ENCODE peak calls at places on chromosomes 16 and 17, in four cellular contexts. Q is tibial nerve, J is GM12878, C is IMR-90. U is an unnamed sample. For H3K36me3, the result is how much of the 10 kb centered on the place peaks cover.

GRCh38 chr16:68781784-68782183 is 44.7 kb downstream of the CDH1 start:
- DNase-seq in Q (no peak), J (no peak), C (no peak), U (no peak)

GRCh38 chr16:86357303-86357702 is 153.0 kb upstream of the FOXF1 start:
- DNase-seq in C (no peak), Q (no peak), J (no peak), U (no peak)

GRCh38 chr16:19168173-19169080 is at the start of gene SYT17:
- DNase-seq in C (no peak), Q (no peak), J (no peak), U (peak)

GRCh38 chr16:4371481-4372314 is at the start of gene VASN:
- DNase-seq in J (no peak), Q (peak), C (peak), U (peak)

GRCh38 chr17:82696916-82697807 is 1.3 kb downstream of the RAB40B start:
- DNase-seq in C (no peak), J (no peak), Q (no peak), U (no peak)

GRCh38 chr16:79599256-79599836 is 1.2 kb downstream of the MAF start:
- DNase-seq in J (no peak), Q (no peak), C (no peak), U (peak)

GRCh38 chr17:13642188-13642587 is 40.5 kb upstream of the HS3ST3A1 start:
- DNase-seq in J (no peak), C (no peak), Q (no peak), U (no peak)

GRCh38 chr16:70267516-70267915 is 15.8 kb upstream of the EXOSC6 start:
- DNase-seq in Q (no peak), C (peak), J (no peak), U (peak)

GRCh38 chr17:72349508-72350472 is 229.0 kb downstream of the SOX9 start:
- DNase-seq in C (no peak), Q (no peak), J (no peak), U (no peak)

GRCh38 chr16:87368029-87368765 is 15.4 kb downstream of the FBXO31 start:
- DNase-seq in J (no peak), C (no peak), Q (no peak), U (no peak)

GRCh38 chr17:38613525-38613980 is 7.8 kb upstream of the SRCIN1 start:
- DNase-seq in Q (no peak), C (no peak), J (no peak), U (no peak)

GRCh38 chr17:78557598-78558039 is 19.6 kb downstream of the DNAH17 start:
- DNase-seq in J (no peak), Q (no peak), C (peak), U (no peak)

GRCh38 chr17:67274466-67274865 is 29.5 kb upstream of the HELZ start:
- DNase-seq in C (no peak), J (no peak), Q (no peak), U (no peak)

GRCh38 chr16:11639925-11640899 is 28.0 kb upstream of the SNN start:
- DNase-seq in J (no peak), C (peak), Q (peak), U (no peak)

GRCh38 chr17:28811594-28812135 is 30.9 kb downstream of the FAM222B start:
- DNase-seq in J (no peak), Q (no peak), C (peak), U (no peak)

GRCh38 chr17:8056232-8056975 is 17.5 kb downstream of the ALOX15B start:
- DNase-seq in C (peak), Q (peak), J (peak), U (peak)

GRCh38 chr17:42009170-42009569 is 8.1 kb downstream of the DNAJC7 start:
- DNase-seq in C (no peak), J (no peak), Q (no peak), U (no peak)

GRCh38 chr16:22736791-22737190 is 77.2 kb upstream of the HS3ST2 start:
- DNase-seq in C (no peak), J (no peak), Q (no peak), U (no peak)

GRCh38 chr17:29143894-29144293 is 36.3 kb downstream of the MYO18A start:
- DNase-seq in Q (no peak), J (no peak), C (peak), U (peak)

GRCh38 chr16:68146583-68146982 is 61.4 kb downstream of the NFATC3 start:
- DNase-seq in C (peak), Q (no peak), J (no peak), U (no peak)

GRCh38 chr17:38864636-38865398 is 5.0 kb upstream of the LASP1 start:
- DNase-seq in C (peak), J (no peak), Q (no peak), U (no peak)

GRCh38 chr17:68344701-68345136 is 53.4 kb downstream of the ARSG start:
- DNase-seq in J (no peak), Q (no peak), C (no peak), U (peak)

GRCh38 chr17:4206945-4207344 is 56.8 kb downstream of the ANKFY1 start:
- DNase-seq in C (no peak), J (no peak), Q (no peak), U (no peak)

GRCh38 chr17:42456223-42457106 is 2.2 kb upstream of the ATP6V0A1 start:
- DNase-seq in Q (peak), C (peak), J (peak), U (peak)

GRCh38 chr17:66444001-66444400 is 141.6 kb downstream of the PRKCA start:
- DNase-seq in J (no peak), C (no peak), Q (no peak), U (no peak)

GRCh38 chr16:67822511-67822910 is 15.8 kb downstream of the TSNAXIP1 start:
- DNase-seq in Q (no peak), J (no peak), C (peak), U (no peak)

GRCh38 chr16:11551842-11552241 is 34.9 kb downstream of the LITAF start:
- DNase-seq in C (no peak), J (no peak), Q (no peak), U (no peak)

GRCh38 chr17:55420776-55421178 is 858 bp downstream of the MMD start:
- DNase-seq in Q (peak), J (no peak), C (no peak), U (peak)

GRCh38 chr17:17567631-17568030 is 23.9 kb downstream of the PEMT start:
- DNase-seq in C (peak), J (no peak), Q (peak), U (no peak)

GRCh38 chr17:50076591-50077235 is 18.4 kb upstream of the PDK2 start:
- DNase-seq in C (no peak), Q (no peak), J (no peak), U (peak)

GRCh38 chr16:26454102-26454501 is 612.6 kb upstream of the C16orf82 start:
- DNase-seq in C (no peak), Q (no peak), J (no peak), U (no peak)

GRCh38 chr17:64129765-64130558 is at the start of gene ERN1:
- DNase-seq in J (peak), Q (peak), C (peak), U (peak)

GRCh38 chr17:76562734-76563148 is 22.9 kb downstream of the PRCD start:
- DNase-seq in Q (no peak), C (peak), J (no peak), U (no peak)

GRCh38 chr17:73934696-73935095 is 268.8 kb upstream of the RPL38 start:
- DNase-seq in C (no peak), Q (no peak), J (no peak), U (no peak)

GRCh38 chr17:82096709-82097186 is 1.3 kb downstream of the FASN start:
- DNase-seq in C (no peak), Q (no peak), J (no peak), U (no peak)

GRCh38 chr17:81512560-81512983 is at the start of gene ACTG1:
- DNase-seq in C (peak), J (no peak), Q (peak), U (peak)

GRCh38 chr17:46159686-46160085 is 33.5 kb downstream of the KANSL1 start:
- DNase-seq in C (peak), Q (no peak), J (no peak), U (no peak)

GRCh38 chr17:74430706-74431567 is 951 bp upstream of the GPRC5C start:
- DNase-seq in J (peak), C (peak), Q (peak), U (peak)

GRCh38 chr17:9986754-9987382 is 81.8 kb upstream of the RCVRN start:
- DNase-seq in Q (no peak), C (no peak), J (no peak), U (no peak)

GRCh38 chr17:1231456-1231855 is 38.8 kb upstream of the BHLHA9 start:
- DNase-seq in Q (peak), C (no peak), J (no peak), U (peak)
- H3K4me3 ChIP-seq in Q (no peak), C (no peak), J (no peak), U (no peak)

DNA sequence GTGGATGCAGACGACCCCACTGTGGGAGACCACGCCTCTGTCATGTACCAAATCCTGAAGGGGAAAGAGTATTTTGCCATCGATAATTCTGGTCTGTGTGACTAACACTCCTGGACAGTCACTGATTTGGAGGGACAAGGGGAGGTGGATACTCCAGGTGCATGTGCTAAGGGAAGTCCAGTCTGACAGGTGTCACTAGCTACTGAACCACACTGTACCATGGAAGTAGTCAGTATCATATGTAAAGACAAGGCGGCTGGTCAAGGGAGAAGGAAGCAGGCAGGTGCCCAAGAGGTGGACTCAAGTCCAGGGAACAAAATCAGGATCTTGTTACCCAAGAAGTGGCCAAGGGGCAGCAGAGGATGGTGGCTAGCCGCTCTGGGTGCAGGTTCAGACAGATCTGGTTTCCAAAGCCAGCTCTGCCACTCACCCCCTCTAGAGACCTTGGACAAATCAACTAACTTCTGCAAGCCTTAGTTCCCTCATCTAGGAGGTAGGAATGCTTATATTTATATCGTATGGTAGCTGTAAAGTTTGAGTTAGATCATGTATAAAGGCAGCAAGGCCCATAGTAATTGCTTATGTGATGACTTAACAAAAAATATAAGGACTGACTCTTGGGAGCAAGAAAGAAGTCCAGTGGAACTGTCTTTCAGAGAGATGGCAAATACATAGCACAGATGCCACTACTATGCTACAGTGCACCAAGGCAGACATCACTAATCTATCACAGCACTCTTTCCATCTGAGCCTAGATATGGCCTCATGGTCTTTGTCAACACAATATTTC is 22.1 kb downstream of the CDH5 start:
- DNase-seq in J (no peak), C (no peak), Q (no peak), U (no peak)
- TF ChIP-seq POLR2A in J (no peak), C (no peak), Q (no peak), U (no peak)

GRCh38 chr16:74477226-74477625 is 55.9 kb upstream of the CLEC18B start:
- DNase-seq in C (no peak), J (no peak), Q (no peak), U (no peak)

GRCh38 chr16:74485916-74486315 is 64.6 kb upstream of the CLEC18B start:
- DNase-seq in Q (no peak), J (no peak), C (no peak), U (no peak)

GRCh38 chr16:74480150-74481029 is 59.1 kb upstream of the CLEC18B start:
- DNase-seq in J (no peak), Q (peak), C (no peak), U (peak)
- H3K36me3 ChIP-seq in J (under half), Q (half or more), C (under half), U (under half)

DNA sequence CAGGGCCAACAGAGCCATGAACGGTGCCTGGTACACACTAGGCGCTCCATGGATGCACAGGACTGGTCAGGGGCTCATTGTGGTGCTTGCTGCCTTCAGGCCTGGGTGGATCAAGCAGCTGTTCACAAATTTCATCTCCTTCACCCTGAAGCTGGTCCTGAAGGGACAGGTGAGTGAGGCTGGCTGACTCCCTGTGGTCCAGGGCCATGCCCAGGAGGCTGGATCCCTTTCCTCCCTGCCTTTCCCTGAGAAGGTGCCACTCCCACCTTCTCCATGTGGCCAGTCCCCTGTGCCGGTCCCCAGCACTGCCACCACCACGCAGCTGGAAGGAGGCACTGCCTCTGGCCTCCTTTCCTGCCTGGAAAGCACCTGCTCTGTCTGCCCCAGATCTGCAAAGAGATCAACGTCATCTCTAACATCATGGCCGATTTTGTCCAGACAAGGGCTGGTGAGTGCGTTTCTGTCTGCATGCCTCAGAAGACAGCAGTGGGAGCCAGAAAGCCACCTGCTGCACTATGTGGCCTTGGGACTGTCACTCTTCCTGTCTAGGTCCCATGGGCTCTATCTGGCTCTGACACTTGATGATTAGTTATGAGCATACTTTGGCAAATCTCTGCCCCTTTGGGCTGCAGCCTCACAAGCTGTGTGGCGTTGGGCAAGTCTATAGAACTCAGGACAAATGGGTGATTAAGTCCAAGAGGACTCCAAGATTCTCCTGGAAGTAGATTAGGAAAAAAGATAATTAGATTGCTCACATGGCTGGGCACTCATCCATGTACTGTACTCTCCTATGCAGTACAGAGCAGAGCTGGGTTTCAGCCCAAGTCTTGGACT is 9.4 kb downstream of the CETP start:
- DNase-seq in J (peak), Q (no peak), C (peak), U (no peak)
- H3K4me3 ChIP-seq in J (no peak), Q (no peak), C (no peak), U (no peak)

DNA sequence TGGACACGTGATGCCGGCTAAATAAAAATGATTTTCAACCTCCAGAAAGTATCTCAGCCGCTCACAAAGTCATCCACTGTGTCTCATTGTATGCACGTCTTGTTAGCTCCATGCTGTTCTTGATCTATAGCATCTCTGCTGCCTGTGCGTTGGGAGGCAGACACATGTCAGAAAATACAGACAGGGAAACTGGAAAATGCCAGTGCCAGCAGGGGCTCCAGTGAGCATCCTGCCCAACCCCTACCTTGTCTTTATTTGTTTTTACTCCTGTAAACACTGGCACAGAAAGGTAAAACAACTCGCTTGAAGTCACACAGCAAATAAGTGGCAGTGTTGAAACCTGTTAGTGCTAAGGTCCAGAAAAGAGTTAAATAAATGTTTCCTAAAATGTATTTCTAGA is 208.1 kb upstream of the ASIC2 start:
- DNase-seq in C (no peak), Q (no peak), J (no peak), U (no peak)
- TF ChIP-seq POLR2A in C (no peak), Q (no peak), J (no peak), U (no peak)

GRCh38 chr16:30782486-30783279 is 4.3 kb downstream of the ZNF629 start:
- DNase-seq in Q (no peak), J (no peak), C (no peak), U (no peak)
- H3K36me3 ChIP-seq in Q (under half), J (under half), C (under half), U (under half)

U was measured in Peyer's patch.